ENCODE peak calls at places on chromosomes 5 and 9, in nine cellular contexts. R, F, P, A, H, G, D, S and E are unnamed samples.

GRCh38 chr9:84068872-84069271 is 88.3 kb downstream of the RMI1 start:
- DNase-seq in R (no peak), F (no peak), P (no peak), A (no peak), H (no peak), G (no peak), D (no peak), S (no peak), E (no peak)

GRCh38 chr9:91334053-91334452 is 27.7 kb downstream of the AUH start:
- DNase-seq in R (no peak), F (no peak), P (no peak), A (no peak), H (no peak), G (no peak), D (no peak), S (no peak), E (no peak)

GRCh38 chr9:115278241-115279035 is 160.5 kb upstream of the TNC start:
- DNase-seq in R (peak; percentile 63), F (no peak), P (no peak), A (no peak), H (no peak), G (no peak), D (no peak), S (no peak), E (no peak)

GRCh38 chr5:135145985-135146384 is 112.0 kb upstream of the PITX1 start:
- DNase-seq in R (no peak), F (peak; percentile 26), P (no peak), A (no peak), H (no peak), G (no peak), D (no peak), S (no peak), E (no peak)

GRCh38 chr9:134396825-134397224 is 70.6 kb downstream of the RXRA start:
- DNase-seq in R (no peak), F (no peak), P (no peak), A (peak; percentile 47), H (peak; percentile 48), G (no peak), D (no peak), S (peak; percentile 49), E (peak; percentile 64)

GRCh38 chr9:89522261-89522978 is 24.5 kb upstream of the SEMA4D start:
- DNase-seq in R (no peak), F (no peak), P (peak; percentile 81), A (peak; percentile 54), H (no peak), G (peak; percentile 59), D (peak; percentile 64), S (peak; percentile 87), E (peak; percentile 90)

GRCh38 chr9:100084734-100085133 is 14.1 kb downstream of the ERP44 start:
- DNase-seq in R (no peak), F (no peak), P (peak; percentile 52), A (no peak), H (no peak), G (no peak), D (peak; percentile 49), S (peak; percentile 20), E (peak; percentile 35)

GRCh38 chr9:80796662-80797426 is 892.5 kb downstream of the TLE1 start:
- DNase-seq in R (no peak), F (no peak), P (no peak), A (no peak), H (no peak), G (no peak), D (no peak), S (no peak), E (no peak)

GRCh38 chr5:10567181-10567591 is 3.3 kb downstream of the ANKRD33B start:
- DNase-seq in R (peak; percentile 60), F (no peak), P (no peak), A (no peak), H (no peak), G (no peak), D (no peak), S (no peak), E (no peak)

GRCh38 chr5:159458217-159458711 is 128.0 kb upstream of the IL12B start:
- DNase-seq in R (no peak), F (no peak), P (peak; percentile 38), A (no peak), H (no peak), G (no peak), D (peak; percentile 45), S (no peak), E (no peak)

GRCh38 chr5:74173665-74174064 is 466.9 kb downstream of the ENC1 start:
- DNase-seq in R (no peak), F (no peak), P (no peak), A (no peak), H (no peak), G (no peak), D (no peak), S (no peak), E (no peak)

GRCh38 chr9:136551401-136552116 is 5.7 kb upstream of the NOTCH1 start:
- DNase-seq in R (no peak), F (no peak), P (peak; percentile 81), A (no peak), H (no peak), G (no peak), D (no peak), S (no peak), E (no peak)

GRCh38 chr9:97594414-97594921 is 38.7 kb downstream of the TSTD2 start:
- DNase-seq in R (no peak), F (no peak), P (no peak), A (no peak), H (no peak), G (no peak), D (no peak), S (no peak), E (no peak)

GRCh38 chr9:12955510-12956163 is 180.8 kb downstream of the LURAP1L start:
- DNase-seq in R (peak; percentile 87), F (no peak), P (no peak), A (no peak), H (no peak), G (no peak), D (no peak), S (no peak), E (no peak)

GRCh38 chr5:127574852-127575679 is 57.6 kb downstream of the PRRC1 start:
- DNase-seq in R (no peak), F (no peak), P (no peak), A (no peak), H (no peak), G (no peak), D (no peak), S (no peak), E (no peak)

GRCh38 chr5:176440932-176441706 is 7.1 kb upstream of the FAF2 start:
- DNase-seq in R (no peak), F (peak; percentile 52), P (no peak), A (no peak), H (no peak), G (no peak), D (no peak), S (no peak), E (no peak)

GRCh38 chr9:21941337-21941995 is 52.7 kb downstream of the CDKN2A start:
- DNase-seq in R (no peak), F (no peak), P (no peak), A (no peak), H (no peak), G (no peak), D (no peak), S (no peak), E (no peak)

GRCh38 chr9:34370970-34371880 is 5.5 kb downstream of the MYORG start:
- DNase-seq in R (no peak), F (no peak), P (no peak), A (peak; percentile 20), H (no peak), G (no peak), D (no peak), S (no peak), E (no peak)

GRCh38 chr9:126989847-126990821 is 75.6 kb downstream of the RALGPS1 start:
- DNase-seq in R (no peak), F (peak; percentile 27), P (no peak), A (no peak), H (no peak), G (no peak), D (no peak), S (no peak), E (no peak)

GRCh38 chr9:116868212-116868611 is 181.1 kb downstream of the TRIM32 start:
- DNase-seq in R (no peak), F (no peak), P (no peak), A (no peak), H (no peak), G (no peak), D (no peak), S (no peak), E (no peak)

GRCh38 chr5:157167219-157167621 is 1.2 kb upstream of the GARIN3 start:
- DNase-seq in R (no peak), F (no peak), P (peak; percentile 26), A (no peak), H (no peak), G (no peak), D (no peak), S (no peak), E (no peak)

GRCh38 chr9:91898451-91899433 is 51.3 kb downstream of the ROR2 start:
- DNase-seq in R (peak; percentile 77), F (no peak), P (no peak), A (no peak), H (peak; percentile 58), G (no peak), D (no peak), S (no peak), E (no peak)

GRCh38 chr5:19676895-19677294 is 311.1 kb downstream of the CDH18 start:
- DNase-seq in R (no peak), F (no peak), P (no peak), A (no peak), H (no peak), G (no peak), D (no peak), S (no peak), E (no peak)

GRCh38 chr9:15306757-15307522 is at the start of gene TTC39B:
- DNase-seq in R (peak; percentile 98), F (peak; percentile 72), P (peak; percentile 91), A (peak; percentile 63), H (peak; percentile 95), G (peak; percentile 96), D (peak; percentile 21), S (peak; percentile 68), E (peak; percentile 66)

GRCh38 chr5:1668141-1668721 is 131.4 kb downstream of the MRPL36 start:
- DNase-seq in R (no peak), F (no peak), P (no peak), A (peak; percentile 41), H (no peak), G (no peak), D (no peak), S (no peak), E (no peak)

GRCh38 chr5:133610489-133611356 is 1.6 kb downstream of the FSTL4 start:
- DNase-seq in R (peak; percentile 86), F (peak; percentile 69), P (peak; percentile 73), A (no peak), H (peak; percentile 81), G (peak; percentile 78), D (peak; percentile 27), S (no peak), E (no peak)

GRCh38 chr9:127567898-127568617 is 44.0 kb upstream of the STXBP1 start:
- DNase-seq in R (peak; percentile 52), F (no peak), P (peak; percentile 28), A (no peak), H (peak; percentile 45), G (no peak), D (no peak), S (peak; percentile 22), E (no peak)

GRCh38 chr5:40646286-40646685 is 33.4 kb upstream of the PTGER4 start:
- DNase-seq in R (no peak), F (no peak), P (no peak), A (no peak), H (no peak), G (no peak), D (no peak), S (no peak), E (no peak)